ENCODE peak calls at places on chromosomes 13 and 19, in eight cellular contexts. Z is effector memory CD4-positive, alpha-beta T cell; W is PC-3; D is A549; S is brain microvascular endothelial cell; R is IMR-90; M is aorta; O is left ventricle myocardium inferior. A is an unnamed sample.

GRCh38 chr19:56554272-56554869 is 12.9 kb upstream of the ZNF470 start:
- DNase-seq in Z (no peak), W (no peak), D (no peak), S (no peak), R (no peak), M (no peak), O (no peak), A (no peak)

GRCh38 chr19:10513223-10513622 is 4.0 kb downstream of the S1PR5 start:
- DNase-seq in Z (no peak), W (no peak), D (no peak), S (no peak), R (no peak), M (no peak), O (no peak), A (no peak)

GRCh38 chr19:46390121-46390858 is 23.1 kb downstream of the CCDC8 start:
- DNase-seq in Z (no peak), W (no peak), D (no peak), S (no peak), R (no peak), M (peak), O (no peak), A (no peak)

GRCh38 chr13:44843403-44843802 is 145.9 kb downstream of the NUFIP1 start:
- DNase-seq in Z (no peak), W (no peak), D (no peak), S (peak), R (peak), M (no peak), O (no peak), A (peak)

GRCh38 chr13:60139272-60139671 is 24.5 kb downstream of the DIAPH3 start:
- DNase-seq in Z (no peak), W (peak), D (no peak), S (peak), R (peak), M (no peak), O (no peak), A (peak)

GRCh38 chr19:20482721-20483120 is 82.9 kb downstream of the ZNF737 start:
- DNase-seq in Z (peak), W (no peak), D (no peak), S (no peak), R (no peak), M (no peak), O (no peak), A (no peak)

GRCh38 chr13:38519229-38519910 is 167.5 kb upstream of the FREM2 start:
- DNase-seq in Z (no peak), W (no peak), D (no peak), S (no peak), R (no peak), M (no peak), O (no peak), A (no peak)

GRCh38 chr19:30668521-30669155 is 296.5 kb downstream of the ZNF536 start:
- DNase-seq in Z (no peak), W (no peak), D (no peak), S (no peak), R (no peak), M (peak), O (no peak), A (no peak)

GRCh38 chr13:81540777-81541176 is 1199.9 kb upstream of the SPRY2 start:
- DNase-seq in Z (no peak), W (peak), D (no peak), S (no peak), R (no peak), M (no peak), O (no peak), A (no peak)

GRCh38 chr19:55287361-55288079 is 3.7 kb downstream of the BRSK1 start:
- DNase-seq in Z (no peak), W (no peak), D (no peak), S (no peak), R (no peak), M (no peak), O (no peak), A (no peak)

GRCh38 chr13:21034602-21035190 is 26.7 kb downstream of the LATS2 start:
- DNase-seq in Z (no peak), W (peak), D (no peak), S (peak), R (no peak), M (no peak), O (peak), A (peak)

GRCh38 chr13:102400619-102401125 is 1.2 kb downstream of the FGF14 start:
- DNase-seq in Z (no peak), W (no peak), D (no peak), S (no peak), R (no peak), M (peak), O (peak), A (no peak)
- H3K4me3 ChIP-seq in Z (peak), W (no peak), D (peak), S (peak), R (peak), M (peak), O (peak), A (peak)

DNA sequence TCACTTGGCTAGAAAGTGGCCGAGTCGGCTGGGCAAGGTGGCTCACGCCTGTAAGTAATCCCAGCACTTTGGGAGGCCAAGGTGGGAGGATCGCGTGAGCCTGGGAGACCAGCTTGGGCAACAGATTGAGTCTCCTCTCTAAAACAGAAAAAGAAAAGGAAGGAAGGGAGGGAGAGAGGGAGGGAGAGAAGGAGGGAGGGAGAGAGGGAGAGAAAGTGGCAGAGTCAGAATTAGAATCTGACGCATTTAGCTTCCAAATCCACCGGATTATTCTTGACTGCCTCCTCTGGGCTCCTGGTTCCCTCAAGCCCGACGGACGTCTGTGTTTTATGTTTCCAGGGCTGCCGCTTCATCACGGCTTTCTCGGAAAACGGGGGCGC is 22.5 kb downstream of the LRFN3 start:
- DNase-seq in Z (no peak), W (no peak), D (no peak), S (no peak), R (no peak), M (no peak), O (no peak), A (no peak)
- H3K4me3 ChIP-seq in Z (peak), W (no peak), D (peak), S (no peak), R (no peak), M (no peak), O (peak), A (no peak)

GRCh38 chr19:2769218-2769617 is 13.9 kb downstream of the SGTA start:
- DNase-seq in Z (no peak), W (no peak), D (no peak), S (no peak), R (no peak), M (no peak), O (no peak), A (no peak)

GRCh38 chr19:2767688-2768087 is 15.4 kb downstream of the SGTA start:
- DNase-seq in Z (no peak), W (no peak), D (no peak), S (no peak), R (no peak), M (no peak), O (no peak), A (no peak)

GRCh38 chr19:2768365-2769132 is 14.5 kb downstream of the SGTA start:
- DNase-seq in Z (no peak), W (no peak), D (no peak), S (no peak), R (no peak), M (no peak), O (no peak), A (no peak)

GRCh38 chr19:2771786-2772674 is 11.0 kb downstream of the SGTA start:
- DNase-seq in Z (no peak), W (no peak), D (no peak), S (no peak), R (no peak), M (no peak), O (no peak), A (no peak)

DNA sequence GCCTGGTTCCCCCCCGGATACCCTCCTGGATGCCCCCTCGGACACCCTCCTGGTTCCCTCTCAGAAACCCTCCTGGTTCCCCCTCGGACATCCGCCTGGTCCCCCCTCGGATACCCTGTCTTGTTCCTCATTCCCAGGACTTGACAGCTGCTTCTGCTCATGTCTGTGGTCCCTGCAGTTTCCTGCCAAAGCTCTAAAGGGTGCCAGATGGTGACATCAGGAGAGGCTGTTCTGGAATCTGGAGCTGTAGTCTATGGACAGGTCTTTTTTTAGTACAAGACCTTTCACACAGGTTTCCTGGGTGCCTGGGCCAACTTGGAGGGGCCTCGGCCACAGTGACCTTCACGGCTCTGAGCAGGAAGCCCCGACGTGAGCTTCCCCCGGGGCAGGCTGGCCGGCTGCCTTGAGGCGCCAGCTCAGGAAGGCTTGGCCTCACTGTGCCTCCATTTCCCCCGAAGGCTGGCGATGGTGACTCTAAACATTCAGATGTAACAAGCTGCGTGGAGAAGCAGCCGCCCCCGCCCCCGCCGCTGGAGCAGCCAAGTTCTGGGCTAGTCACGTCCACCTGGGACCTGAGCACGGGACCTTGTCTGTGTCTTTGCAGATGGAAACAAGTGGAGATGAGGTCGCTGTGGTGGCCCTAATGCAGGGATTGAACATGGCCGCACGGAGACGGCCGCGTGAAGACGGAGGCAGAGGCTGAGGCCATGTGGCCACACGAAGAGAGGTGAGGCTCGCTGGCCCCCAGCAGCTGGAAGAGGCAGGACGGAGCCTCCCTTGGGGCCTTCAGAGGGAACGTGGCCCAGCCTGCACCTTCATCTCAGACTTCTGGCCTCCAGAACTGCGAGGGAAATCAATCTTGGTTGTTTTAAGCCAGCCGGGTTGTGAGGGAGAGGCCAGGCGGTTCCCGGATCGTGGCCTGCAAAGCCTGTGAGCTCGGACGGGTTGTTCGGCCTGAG is 12.7 kb downstream of the SGTA start:
- DNase-seq in Z (no peak), W (no peak), D (no peak), S (no peak), R (peak), M (no peak), O (peak), A (peak)
- H3K4me3 ChIP-seq in Z (no peak), W (no peak), D (no peak), S (no peak), R (no peak), M (no peak), O (peak), A (no peak)

GRCh38 chr13:40680659-40681323 is 14.3 kb upstream of the FOXO1 start:
- DNase-seq in Z (no peak), W (no peak), D (no peak), S (no peak), R (no peak), M (no peak), O (no peak), A (no peak)
- H3K4me3 ChIP-seq in Z (no peak), W (no peak), D (no peak), S (no peak), R (no peak), M (no peak), O (no peak), A (no peak)

GRCh38 chr13:110073982-110074381 is 233.0 kb downstream of the COL4A1 start:
- DNase-seq in Z (no peak), W (peak), D (no peak), S (no peak), R (no peak), M (no peak), O (no peak), A (no peak)

GRCh38 chr13:110067355-110068175 is 239.4 kb downstream of the COL4A1 start:
- DNase-seq in Z (no peak), W (no peak), D (no peak), S (no peak), R (no peak), M (no peak), O (peak), A (peak)

GRCh38 chr13:110068176-110068473 is 238.8 kb downstream of the COL4A1 start:
- DNase-seq in Z (no peak), W (no peak), D (no peak), S (no peak), R (no peak), M (no peak), O (no peak), A (no peak)

GRCh38 chr13:110070511-110071120 is 236.3 kb downstream of the COL4A1 start:
- DNase-seq in Z (no peak), W (peak), D (no peak), S (peak), R (peak), M (no peak), O (no peak), A (peak)

GRCh38 chr13:110070046-110070445 is 236.9 kb downstream of the COL4A1 start:
- DNase-seq in Z (no peak), W (no peak), D (no peak), S (no peak), R (no peak), M (no peak), O (no peak), A (no peak)
- H3K4me3 ChIP-seq in Z (no peak), W (no peak), D (no peak), S (no peak), R (no peak), M (no peak), O (no peak), A (no peak)

GRCh38 chr13:35818577-35819165 is 312.5 kb downstream of the DCLK1 start:
- DNase-seq in Z (no peak), W (peak), D (no peak), S (no peak), R (peak), M (no peak), O (no peak), A (peak)

GRCh38 chr13:35824825-35825224 is 306.4 kb downstream of the DCLK1 start:
- DNase-seq in Z (no peak), W (no peak), D (no peak), S (no peak), R (no peak), M (no peak), O (no peak), A (no peak)

GRCh38 chr13:35824395-35824794 is 306.8 kb downstream of the DCLK1 start:
- DNase-seq in Z (no peak), W (no peak), D (no peak), S (no peak), R (no peak), M (no peak), O (no peak), A (no peak)

GRCh38 chr13:35826626-35827254 is 304.4 kb downstream of the DCLK1 start:
- DNase-seq in Z (no peak), W (no peak), D (no peak), S (no peak), R (no peak), M (no peak), O (no peak), A (no peak)

GRCh38 chr13:35822666-35823065 is 308.5 kb downstream of the DCLK1 start:
- DNase-seq in Z (no peak), W (no peak), D (no peak), S (no peak), R (no peak), M (no peak), O (no peak), A (no peak)
- H3K4me3 ChIP-seq in Z (no peak), W (no peak), D (no peak), S (no peak), R (no peak), M (no peak), O (no peak), A (no peak)

DNA sequence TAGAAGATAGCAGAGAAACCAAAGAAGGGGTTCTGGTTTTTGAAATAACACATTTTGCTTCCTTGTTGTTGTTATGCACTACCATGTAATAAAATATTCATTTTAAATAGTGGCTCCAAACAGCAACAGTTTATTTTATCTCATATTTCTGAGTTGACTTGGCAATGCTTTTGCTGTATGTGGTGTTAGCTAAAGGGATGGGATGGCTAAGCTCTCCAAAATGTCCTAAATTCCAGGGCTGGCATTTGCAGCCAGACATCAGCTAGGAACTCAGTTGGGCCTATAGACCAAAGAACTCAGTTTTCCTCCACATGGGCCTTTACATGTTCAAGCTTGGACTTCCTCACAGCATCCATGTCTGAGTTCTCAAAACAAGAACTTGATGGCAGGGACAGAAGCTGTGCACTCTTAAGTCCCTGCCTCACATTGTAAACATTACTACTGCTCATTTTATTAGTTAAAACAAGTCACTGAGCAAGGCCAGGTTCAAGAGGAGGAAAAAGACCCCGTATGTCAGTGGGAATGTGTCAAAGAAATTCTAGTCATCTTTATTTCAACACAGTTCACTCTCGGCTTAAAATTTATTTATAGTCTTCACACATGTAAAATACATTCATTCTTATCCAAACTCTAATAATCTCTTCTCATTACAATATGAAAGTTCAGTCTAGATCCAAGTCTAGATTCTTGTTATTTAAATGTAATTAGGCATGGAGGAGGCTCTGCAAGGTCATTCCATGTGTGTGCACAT is 819.3 kb upstream of the PCDH20 start:
- DNase-seq in Z (no peak), W (no peak), D (no peak), S (no peak), R (no peak), M (no peak), O (no peak), A (no peak)
- H3K4me3 ChIP-seq in Z (no peak), W (no peak), D (no peak), S (no peak), R (no peak), M (no peak), O (no peak), A (no peak)

GRCh38 chr19:14473915-14474578 is 1.1 kb downstream of the PTGER1 start:
- DNase-seq in Z (no peak), W (peak), D (no peak), S (no peak), R (no peak), M (no peak), O (no peak), A (no peak)

GRCh38 chr19:14470031-14470876 is 4.9 kb downstream of the PTGER1 start:
- DNase-seq in Z (no peak), W (no peak), D (no peak), S (no peak), R (no peak), M (no peak), O (no peak), A (no peak)

GRCh38 chr19:14472202-14472961 is 2.8 kb downstream of the PTGER1 start:
- DNase-seq in Z (peak), W (peak), D (peak), S (no peak), R (peak), M (peak), O (peak), A (peak)

GRCh38 chr19:14473073-14473790 is 1.9 kb downstream of the PTGER1 start:
- DNase-seq in Z (no peak), W (no peak), D (no peak), S (no peak), R (no peak), M (no peak), O (no peak), A (no peak)

DNA sequence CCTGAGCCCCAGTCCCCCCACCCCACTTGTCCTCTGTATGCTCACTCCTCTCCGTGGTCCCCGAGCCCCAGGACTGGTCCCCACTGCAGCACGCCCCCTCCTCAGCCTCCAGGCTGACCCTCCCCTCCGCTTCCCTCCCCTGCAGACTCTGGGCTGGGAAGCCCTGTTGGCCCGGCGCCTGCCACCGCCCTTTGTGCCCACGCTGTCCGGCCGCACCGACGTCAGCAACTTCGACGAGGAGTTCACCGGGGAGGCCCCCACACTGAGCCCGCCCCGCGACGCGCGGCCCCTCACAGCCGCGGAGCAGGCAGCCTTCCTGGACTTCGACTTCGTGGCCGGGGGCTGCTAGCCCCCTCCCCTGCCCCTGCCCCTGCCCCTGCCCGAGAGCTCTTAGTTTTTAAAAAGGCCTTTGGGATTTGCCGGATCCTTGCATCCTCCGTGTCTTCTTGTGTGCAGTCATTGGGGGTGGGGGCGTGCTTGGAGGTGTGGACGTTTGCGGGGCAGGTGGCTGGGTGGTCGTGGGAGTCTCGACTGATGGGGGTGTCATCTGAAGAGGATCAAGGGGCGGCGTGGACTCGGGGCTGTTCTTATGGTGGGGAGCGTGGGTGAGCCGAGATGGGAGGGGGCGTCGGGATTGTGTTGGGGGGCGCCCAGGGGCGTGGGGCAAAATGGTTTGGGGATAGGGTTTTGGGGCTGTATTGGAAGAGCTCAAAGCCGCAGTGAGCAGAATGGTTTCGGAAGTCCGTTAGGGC is 3.5 kb downstream of the PTGER1 start:
- DNase-seq in Z (no peak), W (no peak), D (no peak), S (no peak), R (no peak), M (no peak), O (no peak), A (no peak)
- H3K4me3 ChIP-seq in Z (no peak), W (no peak), D (no peak), S (no peak), R (no peak), M (no peak), O (peak), A (no peak)